ENCODE peak calls at places on chromosome 1, in seven cellular contexts. W is suprapubic skin, A is A549, M is ovary, P is sigmoid colon, D is transverse colon, Y is SK-N-SH. X is an unnamed sample.

GRCh38 chr1:94101613-94101940 is 19.4 kb downstream of the ABCA4 start:
- DNase-seq in P (no peak), D (no peak), M (peak), A (no peak), W (no peak), Y (peak), X (no peak)

GRCh38 chr1:225449261-225449660 is 21.4 kb upstream of the LBR start:
- DNase-seq in A (peak), Y (no peak), W (peak), P (peak), D (peak), M (no peak), X (no peak)

GRCh38 chr1:58460469-58460868 is 86.1 kb downstream of the OMA1 start:
- DNase-seq in D (no peak), A (no peak), Y (no peak), M (no peak), P (no peak), W (no peak), X (no peak)

GRCh38 chr1:94071391-94071790 is 49.6 kb downstream of the ABCA4 start:
- DNase-seq in M (no peak), D (no peak), A (no peak), W (no peak), P (no peak), Y (peak), X (no peak)

GRCh38 chr1:41678141-41678878 is 193.8 kb upstream of the EDN2 start:
- DNase-seq in P (peak), M (no peak), D (no peak), A (no peak), Y (no peak), W (no peak), X (no peak)

GRCh38 chr1:241482761-241483250 is 36.7 kb downstream of the FH start:
- DNase-seq in A (peak), P (no peak), M (no peak), Y (no peak), W (no peak), D (no peak), X (no peak)

GRCh38 chr1:42950146-42950480 is 8.6 kb downstream of the SLC2A1 start:
- DNase-seq in D (no peak), M (no peak), W (no peak), Y (no peak), A (no peak), P (no peak), X (no peak)

GRCh38 chr1:229781453-229781852 is 155.4 kb downstream of the URB2 start:
- DNase-seq in P (no peak), A (no peak), M (no peak), W (no peak), Y (no peak), D (peak), X (no peak)

GRCh38 chr1:70091811-70092210 is 113.6 kb downstream of the LRRC40 start:
- DNase-seq in M (no peak), D (no peak), W (no peak), Y (no peak), A (no peak), P (no peak), X (no peak)

GRCh38 chr1:151711940-151712339 is 4.7 kb downstream of the CELF3 start:
- DNase-seq in M (no peak), A (no peak), Y (no peak), D (no peak), P (no peak), W (no peak), X (no peak)

GRCh38 chr1:110084226-110085078 is 14.0 kb upstream of the ALX3 start:
- DNase-seq in P (peak), A (no peak), D (peak), Y (no peak), W (no peak), M (peak), X (no peak)

GRCh38 chr1:65872258-65872657 is 79.6 kb downstream of the PDE4B start:
- DNase-seq in D (no peak), W (no peak), M (no peak), Y (no peak), A (no peak), P (no peak), X (no peak)

GRCh38 chr1:191577213-191577612 is 581.0 kb upstream of the RGS18 start:
- DNase-seq in Y (no peak), M (no peak), P (no peak), A (no peak), W (no peak), D (no peak), X (no peak)

GRCh38 chr1:218658294-218658693 is 313.2 kb downstream of the TGFB2 start:
- DNase-seq in D (no peak), P (no peak), A (no peak), M (no peak), Y (no peak), W (no peak), X (no peak)

GRCh38 chr1:65323246-65323645 is 13.9 kb downstream of the DNAJC6 start:
- DNase-seq in P (no peak), W (no peak), Y (no peak), M (no peak), D (no peak), A (no peak), X (no peak)

GRCh38 chr1:7919880-7920279 is 20.8 kb downstream of the TNFRSF9 start:
- DNase-seq in D (no peak), M (no peak), Y (no peak), P (no peak), W (no peak), A (no peak), X (no peak)

GRCh38 chr1:7922301-7922700 is 18.3 kb downstream of the TNFRSF9 start:
- DNase-seq in P (no peak), W (no peak), A (no peak), M (no peak), Y (no peak), D (no peak), X (no peak)

GRCh38 chr1:7915826-7916225 is 24.8 kb downstream of the TNFRSF9 start:
- DNase-seq in Y (no peak), P (no peak), D (no peak), W (no peak), A (no peak), M (no peak), X (no peak)

GRCh38 chr1:7916431-7916830 is 24.2 kb downstream of the TNFRSF9 start:
- DNase-seq in W (no peak), P (no peak), Y (no peak), D (no peak), A (no peak), M (no peak), X (no peak)

GRCh38 chr1:7921766-7922165 is 18.9 kb downstream of the TNFRSF9 start:
- DNase-seq in M (no peak), A (no peak), D (no peak), P (no peak), W (no peak), Y (no peak), X (no peak)
- TF ChIP-seq EP300 in M (no peak), A (no peak), D (no peak), P (no peak), W (no peak), Y (no peak), X (no peak)

DNA sequence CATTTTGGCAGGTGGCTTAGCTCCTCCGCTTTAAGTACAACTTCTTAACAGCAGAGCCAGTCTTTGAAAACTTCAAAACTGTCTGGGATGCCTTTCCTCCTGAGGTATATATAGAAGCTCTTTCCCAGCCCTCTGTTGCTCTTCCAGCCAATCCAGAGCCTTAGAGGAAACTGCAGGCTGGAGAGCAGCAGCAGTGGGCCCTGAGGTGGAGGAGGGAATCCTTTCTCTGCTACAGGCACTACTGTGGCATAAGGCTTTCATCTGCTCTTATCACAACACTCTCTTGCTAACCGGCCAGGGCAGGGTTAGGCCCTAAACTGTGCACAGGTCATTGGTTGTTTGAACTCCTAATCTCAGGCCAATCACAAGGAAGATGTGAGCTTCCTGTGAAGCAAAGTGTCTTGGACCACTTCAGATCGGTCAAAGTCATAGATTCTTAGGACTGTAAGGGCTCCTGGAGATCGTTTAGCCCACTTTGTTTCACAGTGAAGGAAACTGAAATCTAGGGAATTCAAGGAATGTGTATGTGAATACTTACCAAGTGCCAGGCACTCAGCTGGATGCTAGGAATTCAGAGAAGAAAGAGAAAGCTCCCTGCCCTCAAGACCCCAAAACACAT is at the start of gene RGS5:
- DNase-seq in D (no peak), W (no peak), P (no peak), A (no peak), Y (peak), M (no peak), X (no peak)
- H3K4me3 ChIP-seq in D (no peak), W (no peak), P (peak), A (no peak), Y (peak), M (no peak), X (peak)

DNA sequence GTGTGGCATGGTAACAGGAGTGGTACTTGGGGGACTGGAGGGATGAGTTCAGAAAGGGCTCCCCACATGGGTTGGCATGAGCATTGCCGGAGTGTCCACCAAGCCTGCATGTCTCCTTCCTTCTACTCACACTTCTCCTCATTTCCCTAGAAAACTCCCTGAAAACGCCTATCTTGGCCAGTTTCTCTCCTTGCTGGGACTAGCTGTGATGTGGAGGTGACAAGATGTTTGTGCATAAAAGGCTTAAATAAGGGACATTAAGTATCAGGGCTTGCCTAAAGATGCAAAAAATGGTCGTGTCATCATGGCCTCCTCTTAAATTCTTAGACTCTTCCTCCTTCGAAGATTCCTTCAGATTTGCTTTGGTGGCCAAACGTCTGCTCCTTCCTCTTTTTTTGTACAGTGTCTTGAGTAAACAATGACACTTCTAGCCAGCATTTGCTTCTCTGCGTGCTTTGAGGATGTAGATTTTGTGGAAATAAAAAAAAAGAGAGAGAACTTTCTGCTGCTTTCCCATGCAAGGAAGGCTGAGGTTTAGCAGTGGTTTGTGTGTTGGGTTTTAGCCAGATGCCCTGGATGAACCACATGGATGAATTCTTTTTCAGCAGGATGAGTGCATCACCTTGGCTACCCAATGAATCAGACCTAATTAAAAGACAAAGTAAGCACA is 239.1 kb upstream of the IRF2BP2 start:
- DNase-seq in P (no peak), W (no peak), M (no peak), A (peak), D (no peak), Y (no peak), X (no peak)
- TF ChIP-seq EP300 in P (no peak), W (no peak), M (no peak), A (no peak), D (no peak), Y (no peak), X (no peak)

GRCh38 chr1:27054381-27054780 is 41.7 kb upstream of the TENT5B start:
- DNase-seq in Y (no peak), W (no peak), P (no peak), M (no peak), D (no peak), A (no peak), X (no peak)
- H3K4me3 ChIP-seq in Y (no peak), W (no peak), P (no peak), M (no peak), D (no peak), A (no peak), X (no peak)

DNA sequence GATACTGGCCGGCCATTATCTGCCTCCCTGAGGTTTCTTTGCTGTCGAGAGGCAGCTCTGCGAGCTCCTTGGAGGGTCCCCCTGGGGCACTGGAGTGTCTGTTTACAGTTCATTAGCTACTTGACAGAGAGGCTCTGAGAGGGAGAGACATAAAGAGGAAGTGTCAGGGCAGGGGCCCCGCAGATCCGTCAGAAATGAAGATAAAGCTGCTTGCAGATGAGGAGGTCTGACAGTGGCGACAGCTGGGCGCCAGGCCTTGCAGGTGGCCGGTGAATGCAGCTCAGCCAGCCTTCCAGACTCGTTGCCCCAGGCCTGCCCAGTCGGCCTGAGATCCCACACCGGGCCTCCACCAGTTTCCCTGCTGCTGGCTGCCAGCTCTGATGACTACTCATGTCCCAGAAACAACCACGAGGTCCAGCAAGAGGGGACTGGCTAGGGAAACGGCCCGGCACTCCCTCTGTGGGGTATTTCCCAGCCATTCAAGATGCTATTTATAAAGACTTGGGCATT is 84.7 kb downstream of the DISP3 start:
- DNase-seq in P (no peak), W (no peak), M (no peak), D (no peak), Y (peak), A (no peak), X (no peak)
- TF ChIP-seq EP300 in P (no peak), W (no peak), M (no peak), D (no peak), Y (no peak), A (no peak), X (no peak)

X was measured in esophagus muscularis mucosa.